ENCODE peak calls at places on chromosomes 3 and 15, in four cellular contexts. One of them, this sample, is unnamed.

GRCh38 chr15:28123408-28124023 is 24.4 kb upstream of the OCA2 start:
- DNase-seq in K562: peak; percentile 70
- DNase-seq in HepG2: peak; percentile 57
- DNase-seq in HCT116: peak; percentile 41
- DNase-seq in this sample: peak; percentile 36

GRCh38 chr15:31271224-31271635 is 55.4 kb upstream of the KLF13 start:
- DNase-seq in HepG2: no peak
- DNase-seq in HCT116: no peak
- DNase-seq in K562: no peak
- DNase-seq in this sample: no peak

GRCh38 chr15:83092309-83092976 is 15.0 kb upstream of the TM6SF1 start:
- DNase-seq in HepG2: no peak
- DNase-seq in K562: peak; percentile 87
- DNase-seq in HCT116: no peak
- DNase-seq in this sample: no peak

GRCh38 chr3:48656841-48657281 is 5.8 kb downstream of the CELSR3 start:
- DNase-seq in HepG2: no peak
- DNase-seq in K562: no peak
- DNase-seq in HCT116: no peak
- DNase-seq in this sample: no peak

GRCh38 chr3:177694316-177694715 is 497.0 kb upstream of the TBL1XR1 start:
- DNase-seq in HCT116: no peak
- DNase-seq in HepG2: no peak
- DNase-seq in K562: no peak
- DNase-seq in this sample: no peak

GRCh38 chr3:13535905-13536304 is 13.0 kb upstream of the FBLN2 start:
- DNase-seq in K562: no peak
- DNase-seq in HepG2: no peak
- DNase-seq in HCT116: no peak
- DNase-seq in this sample: no peak

GRCh38 chr15:44804303-44805046 is 68.1 kb downstream of the TRIM69 start:
- DNase-seq in HCT116: no peak
- DNase-seq in K562: no peak
- DNase-seq in HepG2: no peak
- DNase-seq in this sample: no peak

GRCh38 chr3:21672303-21672702 is 78.7 kb downstream of the ZNF385D start:
- DNase-seq in HCT116: no peak
- DNase-seq in K562: no peak
- DNase-seq in HepG2: no peak
- DNase-seq in this sample: peak; percentile 68

GRCh38 chr3:138625707-138626365 is 17.3 kb downstream of the FAIM start:
- DNase-seq in HepG2: no peak
- DNase-seq in K562: no peak
- DNase-seq in HCT116: no peak
- DNase-seq in this sample: no peak

GRCh38 chr15:71055461-71055860 is 59.8 kb upstream of the THSD4 start:
- DNase-seq in HCT116: no peak
- DNase-seq in HepG2: no peak
- DNase-seq in K562: no peak
- DNase-seq in this sample: no peak

GRCh38 chr3:13025090-13025489 is 48.1 kb downstream of the IQSEC1 start:
- DNase-seq in K562: no peak
- DNase-seq in HepG2: peak; percentile 12
- DNase-seq in HCT116: peak; percentile 4
- DNase-seq in this sample: peak; percentile 7

GRCh38 chr3:28916713-28917499 is 364.0 kb upstream of the RBMS3 start:
- DNase-seq in HepG2: no peak
- DNase-seq in K562: no peak
- DNase-seq in HCT116: no peak
- DNase-seq in this sample: peak; percentile 5

GRCh38 chr3:46001178-46001577 is 5.6 kb upstream of the FYCO1 start:
- DNase-seq in HCT116: no peak
- DNase-seq in HepG2: no peak
- DNase-seq in K562: no peak
- DNase-seq in this sample: no peak

GRCh38 chr15:43881944-43882343 is 55.1 kb downstream of the WDR76 start:
- DNase-seq in K562: no peak
- DNase-seq in HepG2: no peak
- DNase-seq in HCT116: no peak
- DNase-seq in this sample: no peak

GRCh38 chr15:99426431-99427105 is 139.2 kb upstream of the MEF2A start:
- DNase-seq in K562: no peak
- DNase-seq in HepG2: no peak
- DNase-seq in HCT116: no peak
- DNase-seq in this sample: no peak

GRCh38 chr15:76916369-76916768 is 11.2 kb upstream of the SCAPER start:
- DNase-seq in HCT116: no peak
- DNase-seq in HepG2: no peak
- DNase-seq in K562: no peak
- DNase-seq in this sample: no peak

GRCh38 chr3:123602325-123602724 is 17.5 kb upstream of the HACD2 start:
- DNase-seq in HCT116: peak; percentile 69
- DNase-seq in K562: no peak
- DNase-seq in HepG2: peak; percentile 78
- DNase-seq in this sample: peak; percentile 45

GRCh38 chr3:19065027-19065426 is 83.3 kb upstream of the KCNH8 start:
- DNase-seq in HCT116: no peak
- DNase-seq in HepG2: peak; percentile 10
- DNase-seq in K562: no peak
- DNase-seq in this sample: no peak

GRCh38 chr3:73664389-73664788 is 39.6 kb upstream of the PDZRN3 start:
- DNase-seq in HepG2: no peak
- DNase-seq in K562: no peak
- DNase-seq in HCT116: no peak
- DNase-seq in this sample: no peak

GRCh38 chr15:48076454-48076853 is 44.3 kb upstream of the SLC24A5 start:
- DNase-seq in HCT116: no peak
- DNase-seq in HepG2: no peak
- DNase-seq in K562: no peak
- DNase-seq in this sample: no peak

GRCh38 chr15:32651229-32651837 is 9.8 kb downstream of the SCG5 start:
- DNase-seq in HepG2: peak; percentile 48
- DNase-seq in K562: peak; percentile 72
- DNase-seq in HCT116: peak; percentile 23
- DNase-seq in this sample: peak; percentile 48

GRCh38 chr15:59918994-59919951 is 84.8 kb upstream of the FOXB1 start:
- DNase-seq in K562: no peak
- DNase-seq in HepG2: no peak
- DNase-seq in HCT116: no peak
- DNase-seq in this sample: peak; percentile 54

GRCh38 chr15:78838480-78838879 is 27.2 kb upstream of the ADAMTS7 start:
- DNase-seq in HepG2: no peak
- DNase-seq in HCT116: no peak
- DNase-seq in K562: no peak
- DNase-seq in this sample: no peak

GRCh38 chr3:100141576-100141975 is 27.3 kb upstream of the FILIP1L start:
- DNase-seq in K562: no peak
- DNase-seq in HepG2: no peak
- DNase-seq in HCT116: no peak
- DNase-seq in this sample: no peak

GRCh38 chr15:75203908-75204263 is 2.2 kb downstream of the C15orf39 start:
- DNase-seq in HepG2: no peak
- DNase-seq in HCT116: no peak
- DNase-seq in K562: no peak
- DNase-seq in this sample: no peak

GRCh38 chr3:183298708-183299153 is 45.7 kb downstream of the B3GNT5 start:
- DNase-seq in HepG2: no peak
- DNase-seq in K562: peak; percentile 60
- DNase-seq in HCT116: no peak
- DNase-seq in this sample: no peak

GRCh38 chr15:98586066-98586465 is 62.3 kb upstream of the IGF1R start:
- DNase-seq in K562: no peak
- DNase-seq in HepG2: no peak
- DNase-seq in HCT116: no peak
- DNase-seq in this sample: no peak

GRCh38 chr15:68228971-68229385 is 550 bp downstream of the CLN6 start:
- DNase-seq in HCT116: no peak
- DNase-seq in HepG2: no peak
- DNase-seq in K562: no peak
- DNase-seq in this sample: no peak

GRCh38 chr3:16500911-16501310 is 12.6 kb downstream of the RFTN1 start:
- DNase-seq in HepG2: no peak
- DNase-seq in HCT116: no peak
- DNase-seq in K562: no peak
- DNase-seq in this sample: no peak

GRCh38 chr15:100180921-100181320 is 160.9 kb downstream of the ADAMTS17 start:
- DNase-seq in HCT116: no peak
- DNase-seq in HepG2: no peak
- DNase-seq in K562: no peak
- DNase-seq in this sample: no peak

GRCh38 chr3:11996500-11996899 is 7.7 kb upstream of the SYN2 start:
- DNase-seq in HepG2: no peak
- DNase-seq in HCT116: no peak
- DNase-seq in K562: no peak
- DNase-seq in this sample: no peak

GRCh38 chr3:171600030-171600429 is 139.8 kb upstream of the TNIK start:
- DNase-seq in K562: no peak
- DNase-seq in HepG2: no peak
- DNase-seq in HCT116: no peak
- DNase-seq in this sample: no peak

GRCh38 chr15:72358532-72359180 is 17.2 kb downstream of the HEXA start:
- DNase-seq in HepG2: peak; percentile 83
- DNase-seq in K562: peak; percentile 20
- DNase-seq in HCT116: no peak
- DNase-seq in this sample: no peak
- TF ChIP-seq TCF7L2 in HepG2: no peak
- TF ChIP-seq TCF7L2 in K562: no peak
- TF ChIP-seq TCF7L2 in HCT116: no peak
- TF ChIP-seq TCF7L2 in this sample: no peak

GRCh38 chr15:34373951-34374350 is 7.0 kb upstream of the LPCAT4 start:
- DNase-seq in HepG2: no peak
- DNase-seq in K562: no peak
- DNase-seq in HCT116: no peak
- DNase-seq in this sample: no peak

GRCh38 chr15:34370643-34371042 is 3.6 kb upstream of the LPCAT4 start:
- DNase-seq in K562: no peak
- DNase-seq in HCT116: no peak
- DNase-seq in HepG2: no peak
- DNase-seq in this sample: no peak

GRCh38 chr15:34370129-34370528 is 3.1 kb upstream of the LPCAT4 start:
- DNase-seq in HepG2: no peak
- DNase-seq in K562: no peak
- DNase-seq in HCT116: no peak
- DNase-seq in this sample: no peak

GRCh38 chr15:34376856-34377255 is 9.9 kb upstream of the LPCAT4 start:
- DNase-seq in K562: no peak
- DNase-seq in HCT116: no peak
- DNase-seq in HepG2: no peak
- DNase-seq in this sample: no peak

GRCh38 chr15:34374816-34375215 is 7.8 kb upstream of the LPCAT4 start:
- DNase-seq in HepG2: no peak
- DNase-seq in HCT116: no peak
- DNase-seq in K562: no peak
- DNase-seq in this sample: no peak
- TF ChIP-seq TCF7L2 in HepG2: no peak
- TF ChIP-seq TCF7L2 in HCT116: no peak
- TF ChIP-seq TCF7L2 in K562: no peak
- TF ChIP-seq TCF7L2 in this sample: no peak

GRCh38 chr3:186506846-186507245 is 37.3 kb downstream of the CRYGS start:
- DNase-seq in HCT116: no peak
- DNase-seq in K562: no peak
- DNase-seq in HepG2: no peak
- DNase-seq in this sample: no peak

GRCh38 chr3:186506191-186506739 is 37.9 kb downstream of the CRYGS start:
- DNase-seq in HepG2: no peak
- DNase-seq in HCT116: no peak
- DNase-seq in K562: no peak
- DNase-seq in this sample: no peak

GRCh38 chr3:186497608-186498007 is 46.6 kb downstream of the CRYGS start:
- DNase-seq in K562: no peak
- DNase-seq in HCT116: no peak
- DNase-seq in HepG2: no peak
- DNase-seq in this sample: no peak

GRCh38 chr3:186502138-186502941 is 41.8 kb downstream of the CRYGS start:
- DNase-seq in HCT116: no peak
- DNase-seq in HepG2: no peak
- DNase-seq in K562: no peak
- DNase-seq in this sample: no peak

DNA sequence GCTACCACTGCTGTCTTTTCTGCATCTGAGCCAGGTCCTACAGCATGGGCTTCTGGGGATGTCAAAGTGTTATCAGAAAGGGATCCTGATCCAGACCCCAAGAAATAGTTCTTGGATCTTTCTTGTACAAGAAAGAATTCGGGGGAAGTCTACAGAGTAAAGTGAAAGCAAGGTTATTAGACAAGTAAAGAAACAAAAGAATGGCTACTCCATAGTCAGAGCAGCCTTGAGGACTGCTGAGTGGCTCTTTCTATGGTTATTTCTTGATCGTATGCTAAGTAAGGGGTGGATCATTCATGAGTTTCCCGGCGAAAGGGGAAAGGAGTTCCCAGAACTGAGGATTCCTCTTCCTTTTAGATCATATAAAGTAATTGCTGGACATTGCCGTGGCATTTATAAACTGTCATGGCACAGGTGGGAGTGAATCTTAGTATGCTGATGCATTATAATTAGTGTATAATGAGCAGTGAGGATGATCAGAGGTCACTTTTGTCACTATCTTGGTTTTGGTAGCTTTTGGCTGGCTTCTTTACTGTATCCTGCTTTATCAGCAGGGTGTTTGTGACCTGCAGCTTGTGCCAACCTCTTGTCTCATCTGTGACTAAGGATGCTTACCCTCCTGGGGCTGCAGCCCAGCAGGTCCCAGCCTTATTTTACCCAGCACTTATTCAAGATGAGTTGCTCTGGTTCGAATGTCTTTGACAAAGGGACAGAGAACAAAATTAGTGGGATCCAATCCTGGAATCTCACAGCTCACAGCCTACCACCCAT is 41.1 kb downstream of the CRYGS start:
- DNase-seq in K562: no peak
- DNase-seq in HCT116: no peak
- DNase-seq in HepG2: no peak
- DNase-seq in this sample: no peak
- TF ChIP-seq TCF7L2 in K562: no peak
- TF ChIP-seq TCF7L2 in HCT116: no peak
- TF ChIP-seq TCF7L2 in HepG2: no peak
- TF ChIP-seq TCF7L2 in this sample: no peak

DNA sequence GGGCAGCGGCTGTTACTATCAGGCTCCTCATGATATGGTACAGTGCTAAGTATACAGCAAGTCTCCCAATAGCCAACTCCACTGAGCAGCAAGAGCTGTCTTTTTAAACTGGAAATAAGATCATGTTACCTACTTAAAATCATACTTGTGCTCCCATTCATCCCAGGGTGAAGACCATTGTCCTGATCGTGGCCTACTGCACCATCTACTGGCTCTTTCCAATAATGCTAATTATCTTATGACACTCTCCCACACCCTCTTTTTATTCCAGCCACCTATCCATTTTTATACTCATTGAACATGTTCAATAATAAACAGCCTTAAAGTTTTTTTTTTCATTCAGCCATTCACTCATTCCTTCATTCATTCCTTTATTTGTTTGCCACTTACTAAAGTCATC is 117.7 kb downstream of the GBE1 start:
- DNase-seq in HCT116: peak; percentile 4
- DNase-seq in K562: peak; percentile 4
- DNase-seq in HepG2: peak; percentile 9
- DNase-seq in this sample: no peak
- TF ChIP-seq TCF7L2 in HCT116: no peak
- TF ChIP-seq TCF7L2 in K562: no peak
- TF ChIP-seq TCF7L2 in HepG2: no peak
- TF ChIP-seq TCF7L2 in this sample: no peak